ENCODE peak calls at places on chromosomes 12 and 14, in four cellular contexts. F, S, J and K are unnamed samples.

GRCh38 chr14:94386085-94387031 is 2.0 kb downstream of the SERPINA1 start:
- DNase-seq in J (no peak), F (no peak), S (no peak), K (no peak)

GRCh38 chr14:74841230-74842207 is 34.4 kb downstream of the PROX2 start:
- DNase-seq in J (no peak), S (peak), F (no peak), K (no peak)

GRCh38 chr12:117109943-117110342 is 10.7 kb upstream of the TESC start:
- DNase-seq in S (no peak), F (no peak), J (no peak), K (no peak)

GRCh38 chr12:106341086-106341879 is 16.3 kb upstream of the POLR3B start:
- DNase-seq in J (no peak), S (no peak), F (no peak), K (no peak)

GRCh38 chr14:92513966-92514843 is 624 bp downstream of the RIN3 start:
- DNase-seq in S (no peak), J (peak), F (peak), K (no peak)

GRCh38 chr12:132446535-132447326 is 43.2 kb upstream of the FBRSL1 start:
- DNase-seq in J (no peak), F (no peak), S (no peak), K (no peak)

GRCh38 chr14:101776315-101776714 is 14.8 kb downstream of the PPP2R5C start:
- DNase-seq in J (no peak), S (no peak), F (no peak), K (no peak)

GRCh38 chr14:104237651-104238423 is 99.5 kb downstream of the KIF26A start:
- DNase-seq in F (no peak), S (no peak), J (no peak), K (no peak)

GRCh38 chr14:101598571-101599233 is 37.4 kb downstream of the DIO3 start:
- DNase-seq in S (no peak), J (no peak), F (no peak), K (no peak)

GRCh38 chr14:77040995-77041744 is 12.7 kb upstream of the IRF2BPL start:
- DNase-seq in S (no peak), F (no peak), J (no peak), K (no peak)

GRCh38 chr12:32087301-32087700 is 19.3 kb upstream of the BICD1 start:
- DNase-seq in F (no peak), J (no peak), S (no peak), K (no peak)

GRCh38 chr12:9848899-9849298 is 20.3 kb downstream of the CLEC2B start:
- DNase-seq in S (no peak), F (no peak), J (no peak), K (no peak)

GRCh38 chr14:92563359-92563758 is 49.8 kb downstream of the RIN3 start:
- DNase-seq in J (no peak), S (peak), F (no peak), K (no peak)

GRCh38 chr12:104215638-104216297 is at the start of gene TXNRD1:
- DNase-seq in J (peak), S (peak), F (peak), K (peak)

GRCh38 chr14:47585447-47585846 is 90.0 kb downstream of the MDGA2 start:
- DNase-seq in F (no peak), S (no peak), J (no peak), K (no peak)

GRCh38 chr12:113007166-113007565 is 28.8 kb downstream of the OAS2 start:
- DNase-seq in J (peak), F (no peak), S (no peak), K (no peak)

GRCh38 chr14:95597784-95598204 is 62.9 kb downstream of the GLRX5 start:
- DNase-seq in J (no peak), F (no peak), S (no peak), K (no peak)

GRCh38 chr14:80364274-80364673 is 153.0 kb upstream of the DIO2 start:
- DNase-seq in F (peak), S (no peak), J (peak), K (peak)

GRCh38 chr12:59736359-59736758 is 140.5 kb downstream of the SLC16A7 start:
- DNase-seq in J (no peak), S (no peak), F (no peak), K (no peak)

GRCh38 chr12:11055306-11055705 is 6.8 kb downstream of the TAS2R46 start:
- DNase-seq in J (no peak), F (no peak), S (no peak), K (no peak)

GRCh38 chr12:132285991-132286681 is 43.3 kb downstream of the GALNT9 start:
- DNase-seq in F (no peak), S (no peak), J (peak), K (no peak)

GRCh38 chr12:98595152-98595988 is 1.9 kb downstream of the SLC25A3 start:
- DNase-seq in F (peak), S (no peak), J (peak), K (no peak)

GRCh38 chr14:33509927-33510535 is 440.8 kb downstream of the EGLN3 start:
- DNase-seq in J (no peak), F (no peak), S (no peak), K (no peak)

GRCh38 chr12:94100254-94100653 is 48.1 kb upstream of the PLXNC1 start:
- DNase-seq in S (no peak), F (no peak), J (no peak), K (peak)

GRCh38 chr14:36690301-36691020 is 28.8 kb downstream of the PAX9 start:
- DNase-seq in S (no peak), F (peak), J (no peak), K (no peak)
- TF ChIP-seq CHD4 in S (no peak), F (no peak), J (no peak), K (no peak)

DNA sequence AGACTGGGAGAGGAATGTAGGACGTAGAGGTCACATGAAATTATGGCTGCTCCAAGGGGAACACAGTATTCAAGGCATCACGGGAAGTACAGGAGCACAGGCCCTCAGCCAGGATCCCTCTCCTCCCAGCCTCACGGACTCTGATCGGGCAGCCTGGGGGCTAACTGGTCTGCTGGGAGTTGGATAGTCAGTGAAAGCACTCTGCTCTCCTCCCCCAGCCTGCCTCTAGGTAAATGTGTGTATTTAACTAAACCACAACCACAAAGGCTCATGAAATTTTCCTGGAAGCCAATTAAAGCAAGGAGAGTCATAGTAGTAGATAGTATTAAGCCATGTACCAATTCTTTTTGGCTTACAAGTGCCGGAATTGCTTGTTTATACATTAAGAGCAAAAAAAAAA is 254.3 kb downstream of the MSRB3 start:
- DNase-seq in S (no peak), J (peak), F (no peak), K (no peak)
- TF ChIP-seq CHD4 in S (no peak), J (no peak), F (no peak), K (no peak)

DNA sequence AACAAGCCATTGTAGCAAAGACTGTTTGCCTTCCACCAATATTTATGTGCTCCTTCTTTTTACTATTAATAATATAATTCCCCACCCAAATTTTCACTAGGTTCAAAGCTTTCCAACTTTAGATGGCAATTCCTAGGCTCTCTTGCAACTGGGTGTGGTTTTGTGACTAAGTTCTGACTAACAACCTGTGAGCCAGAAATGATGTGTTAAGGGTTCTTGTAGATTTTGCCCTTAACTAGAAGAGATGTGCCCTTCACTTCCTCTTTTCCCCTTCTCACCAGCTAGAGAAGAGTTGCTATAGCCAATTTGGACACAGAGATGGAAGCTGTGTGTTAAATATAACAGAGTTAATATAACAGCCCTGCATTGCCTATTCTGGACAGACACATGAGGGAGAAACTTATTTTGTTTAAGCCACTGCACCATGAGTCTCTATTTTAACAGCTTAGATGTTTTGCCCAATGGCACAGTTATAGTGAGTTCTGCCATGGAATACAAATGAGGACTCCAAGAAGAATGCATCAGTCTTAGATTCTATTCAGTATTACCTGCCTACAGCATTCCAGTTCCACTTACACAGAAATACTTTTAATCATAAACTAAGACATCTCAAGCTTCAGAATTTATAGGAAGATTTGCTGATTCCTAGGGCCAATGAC is 216.2 kb downstream of the DUSP6 start:
- DNase-seq in J (no peak), S (no peak), F (peak), K (no peak)
- TF ChIP-seq CHD4 in J (no peak), S (no peak), F (no peak), K (no peak)

DNA sequence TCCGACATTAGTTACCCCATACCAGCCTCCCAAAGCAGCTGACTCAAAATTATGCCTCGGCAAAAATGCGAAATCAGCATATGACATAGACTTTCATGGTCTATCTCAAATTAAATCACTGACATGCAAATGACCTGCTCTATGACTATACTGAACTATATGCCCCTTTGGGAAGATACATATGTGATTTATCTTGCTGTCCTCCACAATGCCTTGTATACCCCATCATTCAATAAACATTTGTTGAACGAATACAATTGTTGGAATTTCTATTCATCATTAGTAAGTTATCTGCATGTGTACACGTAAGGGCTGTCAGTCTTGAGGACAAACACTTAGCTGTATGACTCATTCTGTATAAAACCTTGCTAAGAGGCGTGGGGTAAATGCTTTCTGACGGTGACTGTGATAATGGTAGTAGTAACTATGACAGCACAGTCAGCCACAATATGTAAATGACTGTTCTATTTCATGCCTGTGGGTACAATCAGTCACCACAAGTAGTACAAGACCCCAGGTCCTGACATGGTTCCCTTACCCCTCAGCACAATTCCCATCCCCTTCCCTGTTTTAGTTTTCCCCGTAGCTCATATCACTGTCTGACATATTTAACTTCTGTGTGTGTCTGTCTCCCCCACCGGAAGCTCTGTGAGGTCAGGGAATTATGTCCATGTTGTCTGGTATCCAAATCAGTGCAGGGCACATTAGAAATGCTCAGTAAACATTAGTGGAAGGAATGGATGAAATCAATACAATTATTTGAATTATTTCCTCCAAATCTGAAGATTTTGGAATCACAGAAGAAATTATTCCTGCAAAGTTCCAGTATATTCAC is 42.8 kb downstream of the STXBP6 start:
- DNase-seq in F (peak), J (peak), S (no peak), K (no peak)
- TF ChIP-seq CHD4 in F (no peak), J (no peak), S (no peak), K (no peak)

DNA sequence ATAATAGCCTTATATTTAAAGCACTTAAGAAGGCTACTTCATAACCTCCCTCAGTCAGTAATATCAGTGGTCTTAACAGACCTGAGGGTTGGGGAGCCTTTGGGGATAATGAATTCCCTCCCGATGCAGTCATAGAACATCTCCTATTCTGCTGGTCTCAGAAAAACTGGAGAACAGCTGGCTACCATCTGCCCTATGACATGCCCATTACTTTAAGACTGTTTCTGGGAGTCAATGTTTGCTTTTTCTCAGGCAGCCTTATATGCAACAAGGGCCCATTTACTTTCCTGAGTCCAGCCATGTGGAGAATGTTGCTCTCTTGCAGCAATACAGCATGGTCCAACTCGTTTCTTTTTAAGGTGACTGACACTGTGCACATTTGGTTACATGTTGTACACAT is 161.7 kb upstream of the PARP11 start:
- DNase-seq in J (peak), S (no peak), F (no peak), K (no peak)
- TF ChIP-seq CHD4 in J (no peak), S (no peak), F (no peak), K (no peak)

DNA sequence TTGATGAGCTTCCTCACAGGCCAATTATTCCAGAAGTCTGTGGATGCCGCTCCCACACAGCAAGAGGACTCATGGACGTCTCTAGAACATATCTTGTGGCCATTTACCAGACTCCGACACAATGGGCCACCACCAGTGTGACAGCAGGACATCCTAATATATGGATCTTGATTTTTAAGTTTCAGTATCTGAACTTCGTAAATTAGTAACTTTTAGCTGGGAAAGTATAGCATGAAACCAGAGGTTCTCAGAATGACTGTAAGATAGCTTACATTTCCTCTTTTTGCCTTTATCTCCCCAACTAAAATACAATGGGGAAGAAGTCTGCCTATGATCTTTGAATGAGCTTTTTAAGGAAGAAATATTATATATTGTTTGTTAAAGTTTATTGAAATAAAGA is 87.0 kb downstream of the DNAI7 start:
- DNase-seq in F (no peak), S (peak), J (no peak), K (no peak)
- TF ChIP-seq CHD4 in F (no peak), S (no peak), J (no peak), K (no peak)

DNA sequence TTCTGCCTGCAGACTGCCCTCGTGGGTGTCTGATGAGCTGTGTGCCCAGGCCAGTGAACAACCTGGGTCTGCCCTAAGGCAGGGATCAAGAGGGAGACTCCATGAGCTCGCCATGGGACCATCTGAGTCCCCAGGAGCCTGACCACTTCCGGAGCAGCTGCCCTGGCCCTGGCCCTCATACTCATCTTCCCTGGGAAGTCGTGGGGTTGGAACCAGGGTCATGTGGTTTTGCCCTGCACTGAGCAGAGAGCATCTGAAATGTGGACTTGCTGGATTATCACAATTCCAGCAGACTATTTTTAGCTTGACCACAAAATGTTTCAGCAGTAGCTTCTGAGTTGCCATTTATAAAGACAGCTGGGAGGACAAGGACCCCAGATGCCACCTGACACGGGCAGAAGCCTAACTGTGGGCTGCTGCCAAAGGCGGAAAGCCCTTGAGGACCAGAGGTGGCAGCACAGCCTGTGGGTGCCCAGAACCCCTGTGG is 6.7 kb downstream of the BTBD6 start:
- DNase-seq in F (no peak), J (no peak), S (no peak), K (no peak)
- TF ChIP-seq CHD4 in F (no peak), J (no peak), S (no peak), K (no peak)

GRCh38 chr14:45135181-45135580 is 549 bp upstream of the FANCM start:
- DNase-seq in S (no peak), J (no peak), F (no peak), K (no peak)

GRCh38 chr14:45144658-45145057 is 8.9 kb downstream of the FANCM start:
- DNase-seq in J (no peak), F (no peak), S (no peak), K (no peak)

GRCh38 chr14:45135659-45136314 is at the start of gene FANCM:
- DNase-seq in S (peak), J (peak), F (peak), K (peak)

GRCh38 chr14:45145214-45145613 is 9.5 kb downstream of the FANCM start:
- DNase-seq in J (no peak), F (no peak), S (no peak), K (no peak)

DNA sequence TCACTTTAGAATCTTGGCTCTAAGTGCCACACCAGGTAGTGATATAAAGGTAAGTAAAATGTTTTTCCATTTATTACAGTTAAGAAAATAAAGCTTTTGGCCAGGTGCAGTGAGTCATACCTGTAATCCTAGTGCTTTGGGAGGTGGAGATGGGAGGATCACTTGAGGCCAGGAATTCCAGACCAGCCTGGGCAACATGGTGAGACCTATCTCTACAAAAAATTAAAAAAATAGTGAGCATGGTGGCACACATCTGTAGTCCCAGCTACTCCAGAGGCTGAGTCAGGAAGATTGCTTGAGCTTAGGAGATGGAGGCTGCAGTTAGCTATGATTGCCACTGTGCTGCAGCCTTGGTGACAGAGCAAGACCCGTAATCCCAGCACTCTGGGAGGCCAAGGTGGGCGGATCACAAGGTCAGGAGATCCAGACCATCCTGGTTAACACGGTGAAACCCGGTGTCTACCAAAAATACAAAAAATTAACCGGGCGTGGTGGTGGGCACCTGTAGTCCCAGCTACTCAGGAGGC is 5.0 kb downstream of the FANCM start:
- DNase-seq in S (no peak), F (no peak), J (no peak), K (no peak)
- TF ChIP-seq CHD4 in S (no peak), F (no peak), J (no peak), K (no peak)

GRCh38 chr12:76952995-76953394 is 74.2 kb upstream of the CSRP2 start:
- DNase-seq in F (no peak), J (no peak), S (no peak), K (no peak)
- TF ChIP-seq CHD4 in F (no peak), J (no peak), S (no peak), K (no peak)